ENCODE peak calls at places on chromosomes 4 and X, in five cellular contexts. B, L, J, F and Y are unnamed samples.

GRCh38 chr4:67892905-67893304 is 9.1 kb upstream of the TMPRSS11D start:
- DNase-seq in F (no peak), L (no peak), B (no peak), J (no peak), Y (no peak)

GRCh38 chr4:26826721-26827120 is 33.9 kb upstream of the STIM2 start:
- DNase-seq in B (peak; percentile 83), F (no peak), L (peak; percentile 12), J (no peak), Y (no peak)

GRCh38 chrX:134938682-134939081 is 52.1 kb upstream of the SMIM10 start:
- DNase-seq in L (no peak), J (no peak), B (no peak), F (no peak), Y (no peak)

GRCh38 chr4:87192155-87192919 is 28.1 kb downstream of the KLHL8 start:
- DNase-seq in B (no peak), F (no peak), L (no peak), J (no peak), Y (no peak)

GRCh38 chrX:8868070-8868795 is 67.0 kb upstream of the FAM9A start:
- DNase-seq in B (no peak), L (peak; percentile 86), J (no peak), F (no peak), Y (no peak)

GRCh38 chr4:173009129-173009823 is 159.3 kb upstream of the GALNT7 start:
- DNase-seq in F (no peak), L (no peak), J (no peak), B (no peak), Y (no peak)

GRCh38 chr4:15414601-15415091 is 13.2 kb upstream of the C1QTNF7 start:
- DNase-seq in L (peak; percentile 16), J (no peak), B (no peak), F (no peak), Y (no peak)

GRCh38 chr4:155079866-155080265 is 128.6 kb upstream of the NPY2R start:
- DNase-seq in J (no peak), L (no peak), B (no peak), F (no peak), Y (no peak)

GRCh38 chr4:52618795-52619590 is 40.1 kb downstream of the USP46 start:
- DNase-seq in L (no peak), B (no peak), J (no peak), F (no peak), Y (no peak)

GRCh38 chr4:78004270-78004669 is 52.9 kb upstream of the FRAS1 start:
- DNase-seq in B (no peak), F (no peak), L (no peak), J (no peak), Y (no peak)

GRCh38 chr4:2939383-2940243 is 23.6 kb downstream of the NOP14 start:
- DNase-seq in L (no peak), B (no peak), F (no peak), J (no peak), Y (peak; percentile 79)

GRCh38 chr4:2942037-2942531 is 21.1 kb downstream of the NOP14 start:
- DNase-seq in J (no peak), F (no peak), B (no peak), L (no peak), Y (peak; percentile 13)

GRCh38 chr4:2938906-2939305 is 24.3 kb downstream of the NOP14 start:
- DNase-seq in F (no peak), L (no peak), B (no peak), J (no peak), Y (no peak)

GRCh38 chr4:2941138-2942036 is 21.8 kb downstream of the NOP14 start:
- DNase-seq in J (no peak), L (no peak), F (no peak), B (no peak), Y (peak; percentile 83)

GRCh38 chr4:2940267-2941137 is 22.7 kb downstream of the NOP14 start:
- DNase-seq in F (no peak), L (no peak), J (no peak), B (no peak), Y (no peak)
- TF ChIP-seq POLR2A in F (no peak), L (no peak), J (no peak), B (no peak), Y (no peak)

DNA sequence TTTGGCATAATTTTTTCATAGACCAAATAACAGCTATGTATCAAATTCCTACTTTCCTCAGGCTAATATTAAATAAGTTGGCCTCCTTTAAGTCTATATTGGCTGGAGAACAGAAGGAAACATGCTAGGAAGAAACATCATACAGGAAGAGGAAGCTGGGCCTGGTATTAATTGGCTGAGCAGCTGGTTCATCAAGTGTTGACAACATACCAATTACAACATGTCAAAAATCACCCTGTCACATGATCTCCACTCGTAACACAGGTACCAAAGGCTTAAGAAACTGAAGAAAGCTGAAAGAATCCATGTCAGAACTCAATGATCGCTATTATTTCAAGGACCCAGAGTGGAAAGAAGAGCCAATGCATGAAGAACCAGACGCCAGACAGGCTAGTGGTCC is 10.5 kb downstream of the WDFY3 start:
- DNase-seq in F (no peak), L (no peak), B (no peak), J (no peak), Y (no peak)
- H3K4me3 ChIP-seq in F (no peak overlapping the region), L (no peak overlapping the region), B (no peak overlapping the region), J (no peak overlapping the region), Y (no peak overlapping the region)

GRCh38 chrX:1596676-1597344 is 5.4 kb downstream of the AKAP17A start:
- DNase-seq in F (no peak), J (no peak), L (no peak), B (no peak), Y (peak; percentile 73)

GRCh38 chrX:1599791-1600405 is 8.5 kb downstream of the AKAP17A start:
- DNase-seq in J (no peak), L (no peak), F (no peak), B (no peak), Y (peak; percentile 72)

GRCh38 chrX:1597345-1598020 is 6.1 kb downstream of the AKAP17A start:
- DNase-seq in J (no peak), F (no peak), B (no peak), L (no peak), Y (peak; percentile 81)

GRCh38 chrX:1598876-1599790 is 7.7 kb downstream of the AKAP17A start:
- DNase-seq in F (no peak), J (no peak), L (no peak), B (no peak), Y (no peak)

GRCh38 chrX:1598021-1598875 is 6.8 kb downstream of the AKAP17A start:
- DNase-seq in F (no peak), J (no peak), B (no peak), L (no peak), Y (no peak)
- TF ChIP-seq POLR2A in F (no peak), J (no peak), B (no peak), L (no peak), Y (no peak)

GRCh38 chr4:104129243-104129642 is 365.5 kb downstream of the CXXC4 start:
- DNase-seq in L (no peak), F (no peak), B (no peak), J (no peak), Y (no peak)
- H3K4me3 ChIP-seq in L (no peak overlapping the region), F (no peak overlapping the region), B (no peak overlapping the region), J (no peak overlapping the region), Y (no peak overlapping the region)

DNA sequence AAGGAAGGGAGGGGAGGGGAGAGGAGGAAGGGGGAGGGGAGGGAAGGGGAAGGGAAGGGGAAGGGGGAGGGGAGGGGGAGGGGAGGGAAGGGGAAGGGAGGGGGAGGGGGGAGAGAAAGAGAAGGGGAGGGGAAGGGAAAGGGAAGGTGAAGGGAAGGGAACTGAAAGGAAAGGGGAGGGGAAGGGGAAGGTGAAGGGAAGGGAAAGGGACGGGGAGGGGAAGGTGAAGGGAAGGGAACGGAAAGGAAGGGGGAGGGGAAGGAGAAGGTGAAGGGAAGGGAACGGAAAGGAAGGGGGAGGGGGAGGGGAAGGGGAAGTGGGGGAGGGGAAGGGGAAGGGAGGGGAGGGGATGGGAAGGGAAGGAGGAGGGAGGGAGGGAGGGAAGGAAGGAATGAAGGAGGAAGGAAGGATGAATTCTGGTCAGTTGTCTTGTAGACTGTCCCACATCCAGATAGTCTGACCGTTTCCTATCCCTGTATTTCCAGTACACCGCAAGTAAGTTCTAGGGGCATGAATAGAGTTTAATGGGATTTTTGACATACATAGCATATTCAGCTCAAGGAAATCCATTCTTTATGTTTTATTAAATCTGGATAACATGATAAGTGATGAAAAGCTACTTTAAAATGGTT is 20.4 kb downstream of the HERC5 start:
- DNase-seq in J (no peak), F (no peak), L (no peak), B (no peak), Y (no peak)
- TF ChIP-seq POLR2A in J (no peak), F (no peak), L (no peak), B (no peak), Y (no peak)

GRCh38 chrX:20437678-20438077 is 171.0 kb upstream of the RPS6KA3 start:
- DNase-seq in L (no peak), J (no peak), B (no peak), F (no peak), Y (no peak)
- H3K4me3 ChIP-seq in L (no peak overlapping the region), J (no peak overlapping the region), B (no peak overlapping the region), F (no peak overlapping the region), Y (no peak overlapping the region)

GRCh38 chrX:100819534-100819836 is 706 bp upstream of the CSTF2 start:
- DNase-seq in L (no peak), B (no peak), J (no peak), F (peak; percentile 4), Y (no peak)

GRCh38 chrX:100817340-100817739 is 2.9 kb upstream of the CSTF2 start:
- DNase-seq in F (no peak), B (no peak), L (no peak), J (no peak), Y (no peak)

DNA sequence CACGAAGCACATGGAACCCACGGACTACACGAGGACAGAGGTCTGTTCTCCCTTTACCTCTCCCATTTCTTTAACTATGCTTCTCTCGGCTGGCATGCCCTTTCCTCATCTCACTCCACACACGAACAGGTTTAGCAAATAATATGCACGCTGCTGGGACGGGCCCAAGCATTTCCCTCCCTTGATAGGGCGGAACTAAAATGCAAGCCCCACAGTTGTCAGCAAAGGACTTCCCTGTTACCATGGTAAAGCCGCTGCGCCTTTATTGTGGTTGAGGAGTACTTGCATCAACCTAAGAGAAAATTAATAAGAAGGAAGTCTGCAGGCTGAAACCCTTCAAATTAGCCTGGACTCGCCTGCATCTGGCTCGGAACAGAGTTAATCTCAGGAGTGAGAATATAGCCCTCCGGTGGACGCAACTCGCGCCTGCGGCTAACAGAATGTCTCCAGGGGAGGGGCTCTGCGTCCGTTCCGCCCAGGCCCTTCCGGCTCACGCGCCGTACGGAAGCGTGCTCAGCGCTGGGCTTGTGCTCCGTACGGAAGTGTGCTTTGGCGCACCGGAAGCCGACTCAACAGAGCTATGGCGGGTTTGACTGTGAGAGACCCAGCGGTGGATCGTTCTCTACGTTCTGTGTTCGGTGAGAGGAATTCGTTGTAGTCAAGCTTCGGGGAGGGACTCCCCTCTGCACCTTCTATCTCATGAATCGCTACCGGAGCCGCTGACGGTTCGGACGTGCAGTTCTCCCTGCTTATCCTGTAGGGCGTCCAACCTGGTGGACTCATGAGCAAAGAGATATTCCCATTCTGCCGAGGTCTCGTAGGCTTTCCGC is at the start of gene CSTF2:
- DNase-seq in B (peak; percentile 79), F (peak; percentile 73), L (peak; percentile 90), J (peak; percentile 65), Y (peak; percentile 94)
- TF ChIP-seq POLR2A in B (peak; percentile 37), F (no peak), L (peak; percentile 75), J (peak; percentile 59), Y (no peak)